ENCODE peak calls at places on chromosomes 13 and 19, in six cellular contexts. B is suprapubic skin, J is transverse colon, W is K562, G is HL-60, Q is GM12878. U is an unnamed sample.

GRCh38 chr13:94073006-94073744 is 406.3 kb downstream of the DCT start:
- DNase-seq in B (no peak), J (no peak), W (no peak), G (no peak), Q (no peak), U (no peak)

GRCh38 chr19:589693-590395 is at the start of gene HCN2:
- DNase-seq in B (no peak), J (no peak), W (peak), G (no peak), Q (no peak), U (no peak)

GRCh38 chr13:40130871-40131636 is 475.6 kb downstream of the COG6 start:
- DNase-seq in B (no peak), J (peak), W (no peak), G (no peak), Q (no peak), U (no peak)

GRCh38 chr13:35714588-35714987 is 238.1 kb upstream of the MAB21L1 start:
- DNase-seq in B (no peak), J (no peak), W (no peak), G (no peak), Q (no peak), U (no peak)

GRCh38 chr19:7869453-7869909 is 4.7 kb downstream of the PRR36 start:
- DNase-seq in B (no peak), J (peak), W (peak), G (peak), Q (no peak), U (peak)

GRCh38 chr19:42152876-42153275 is 20.6 kb upstream of the POU2F2 start:
- DNase-seq in B (no peak), J (no peak), W (no peak), G (no peak), Q (no peak), U (no peak)

GRCh38 chr19:5222821-5223321 is 117.7 kb downstream of the PTPRS start:
- DNase-seq in B (no peak), J (no peak), W (no peak), G (no peak), Q (no peak), U (no peak)

GRCh38 chr19:14139944-14140343 is 3.6 kb upstream of the ASF1B start:
- DNase-seq in B (no peak), J (no peak), W (no peak), G (peak), Q (no peak), U (no peak)

GRCh38 chr13:108924154-108924940 is 294.9 kb downstream of the MYO16 start:
- DNase-seq in B (no peak), J (no peak), W (no peak), G (peak), Q (no peak), U (no peak)

GRCh38 chr19:46604781-46605355 is 3.7 kb downstream of the CALM3 start:
- DNase-seq in B (peak), J (no peak), W (peak), G (no peak), Q (no peak), U (no peak)

GRCh38 chr13:111176421-111176820 is 61.3 kb downstream of the ARHGEF7 start:
- DNase-seq in B (no peak), J (no peak), W (no peak), G (no peak), Q (no peak), U (no peak)

GRCh38 chr19:48239582-48240141 is 16.1 kb downstream of the CARD8 start:
- DNase-seq in B (no peak), J (no peak), W (no peak), G (no peak), Q (no peak), U (no peak)

GRCh38 chr13:101579291-101579802 is 126.9 kb downstream of the ITGBL1 start:
- DNase-seq in B (no peak), J (no peak), W (no peak), G (no peak), Q (no peak), U (no peak)

GRCh38 chr19:49790866-49791265 is 22.2 kb downstream of the FUZ start:
- DNase-seq in B (no peak), J (no peak), W (peak), G (no peak), Q (no peak), U (no peak)

GRCh38 chr13:40562975-40563349 is 103.5 kb downstream of the FOXO1 start:
- DNase-seq in B (no peak), J (no peak), W (no peak), G (peak), Q (no peak), U (no peak)

GRCh38 chr19:8641908-8642547 is 11.6 kb downstream of the NFILZ start:
- DNase-seq in B (no peak), J (no peak), W (peak), G (peak), Q (no peak), U (no peak)

GRCh38 chr13:24271611-24272451 is 37.5 kb upstream of the C1QTNF9 start:
- DNase-seq in B (no peak), J (peak), W (no peak), G (peak), Q (peak), U (peak)

GRCh38 chr13:83878691-83879410 is 3.4 kb downstream of the SLITRK1 start:
- DNase-seq in B (no peak), J (no peak), W (no peak), G (no peak), Q (no peak), U (no peak)

GRCh38 chr19:18814063-18814462 is 17.7 kb upstream of the UPF1 start:
- DNase-seq in B (no peak), J (no peak), W (no peak), G (no peak), Q (no peak), U (no peak)

GRCh38 chr19:3818918-3819317 is 32.7 kb upstream of the MATK start:
- DNase-seq in B (no peak), J (no peak), W (no peak), G (no peak), Q (no peak), U (no peak)

GRCh38 chr13:70183041-70183440 is 74.8 kb upstream of the KLHL1 start:
- DNase-seq in B (no peak), J (no peak), W (no peak), G (no peak), Q (no peak), U (no peak)

GRCh38 chr13:37127706-37128241 is 22.3 kb upstream of the CSNK1A1L start:
- DNase-seq in B (no peak), J (no peak), W (no peak), G (no peak), Q (no peak), U (no peak)

GRCh38 chr13:79353698-79354097 is 52.4 kb downstream of the RBM26 start:
- DNase-seq in B (no peak), J (no peak), W (no peak), G (no peak), Q (no peak), U (no peak)

GRCh38 chr19:3270908-3271307 is 46.4 kb downstream of the CELF5 start:
- DNase-seq in B (no peak), J (no peak), W (peak), G (peak), Q (no peak), U (no peak)

GRCh38 chr19:16235811-16236710 is 38.4 kb downstream of the AP1M1 start:
- DNase-seq in B (no peak), J (no peak), W (peak), G (no peak), Q (no peak), U (no peak)

GRCh38 chr13:102003848-102004570 is 397.8 kb downstream of the FGF14 start:
- DNase-seq in B (no peak), J (no peak), W (no peak), G (no peak), Q (no peak), U (no peak)

GRCh38 chr13:19713186-19713965 is 69.4 kb downstream of the PSPC1 start:
- DNase-seq in B (no peak), J (no peak), W (no peak), G (no peak), Q (peak), U (no peak)

GRCh38 chr19:39212377-39212742 is 8.3 kb upstream of the SYCN start:
- DNase-seq in B (no peak), J (peak), W (peak), G (peak), Q (peak), U (peak)

GRCh38 chr19:29715695-29716581 is 877 bp upstream of the C19orf12 start:
- DNase-seq in B (no peak), J (peak), W (no peak), G (peak), Q (no peak), U (no peak)

GRCh38 chr13:106520205-106521004 is 15.1 kb downstream of the EFNB2 start:
- DNase-seq in B (no peak), J (no peak), W (no peak), G (no peak), Q (no peak), U (no peak)

GRCh38 chr19:16371540-16371986 is 46.9 kb downstream of the KLF2 start:
- DNase-seq in B (no peak), J (peak), W (peak), G (peak), Q (peak), U (peak)

GRCh38 chr13:83950284-83950683 is 68.0 kb upstream of the SLITRK1 start:
- DNase-seq in B (no peak), J (no peak), W (no peak), G (no peak), Q (no peak), U (no peak)

GRCh38 chr13:51520524-51520923 is 63.7 kb upstream of the WDFY2 start:
- DNase-seq in B (no peak), J (no peak), W (no peak), G (peak), Q (no peak), U (no peak)

GRCh38 chr19:30116984-30117555 is 175.0 kb downstream of the URI1 start:
- DNase-seq in B (no peak), J (no peak), W (no peak), G (no peak), Q (no peak), U (no peak)

GRCh38 chr19:49502866-49503581 is 6.8 kb downstream of the RPS11 start:
- DNase-seq in B (no peak), J (peak), W (peak), G (peak), Q (no peak), U (peak)

GRCh38 chr19:49932731-49933131 is 3.4 kb upstream of the NUP62 start:
- DNase-seq in B (no peak), J (no peak), W (no peak), G (no peak), Q (no peak), U (no peak)

GRCh38 chr19:14407889-14408640 is 11.1 kb downstream of the DDX39A start:
- DNase-seq in B (no peak), J (peak), W (peak), G (no peak), Q (no peak), U (peak)

GRCh38 chr19:39692166-39692565 is 12.1 kb upstream of the LGALS14 start:
- DNase-seq in B (no peak), J (no peak), W (no peak), G (no peak), Q (no peak), U (no peak)

GRCh38 chr19:42109896-42110295 is 22.4 kb downstream of the POU2F2 start:
- DNase-seq in B (no peak), J (no peak), W (no peak), G (no peak), Q (no peak), U (no peak)

GRCh38 chr19:34676697-34677385 is at the start of gene SCGB2B2:
- DNase-seq in B (peak), J (no peak), W (no peak), G (peak), Q (peak), U (no peak)

GRCh38 chr13:61648546-61648945 is 232.9 kb upstream of the PCDH20 start:
- DNase-seq in B (no peak), J (no peak), W (no peak), G (no peak), Q (no peak), U (no peak)

GRCh38 chr13:61654501-61654900 is 238.9 kb upstream of the PCDH20 start:
- DNase-seq in B (no peak), J (no peak), W (no peak), G (no peak), Q (no peak), U (no peak)
- H3K27ac ChIP-seq in B (no peak), J (no peak), W (no peak), G (no peak), Q (no peak), U (no peak)

GRCh38 chr13:42076309-42076713 is 27.9 kb downstream of the DGKH start:
- DNase-seq in B (no peak), J (no peak), W (no peak), G (no peak), Q (no peak), U (no peak)

GRCh38 chr13:42078113-42078769 is 29.8 kb downstream of the DGKH start:
- DNase-seq in B (no peak), J (no peak), W (no peak), G (no peak), Q (no peak), U (no peak)

GRCh38 chr13:42073683-42074082 is 25.2 kb downstream of the DGKH start:
- DNase-seq in B (no peak), J (no peak), W (no peak), G (no peak), Q (no peak), U (no peak)

GRCh38 chr13:42071667-42072419 is 23.4 kb downstream of the DGKH start:
- DNase-seq in B (no peak), J (no peak), W (peak), G (peak), Q (no peak), U (no peak)

GRCh38 chr13:42075517-42075916 is 27.1 kb downstream of the DGKH start:
- DNase-seq in B (no peak), J (no peak), W (no peak), G (no peak), Q (no peak), U (no peak)
- TF ChIP-seq POLR2AphosphoS5 in B (no peak), J (no peak), W (no peak), G (no peak), Q (no peak), U (no peak)

GRCh38 chr19:28519218-28519779 is 693.7 kb downstream of the UQCRFS1 start:
- DNase-seq in B (no peak), J (no peak), W (no peak), G (no peak), Q (no peak), U (no peak)

GRCh38 chr19:28519950-28520861 is 692.7 kb downstream of the UQCRFS1 start:
- DNase-seq in B (no peak), J (no peak), W (no peak), G (no peak), Q (no peak), U (no peak)

GRCh38 chr19:28514166-28514565 is 698.8 kb downstream of the UQCRFS1 start:
- DNase-seq in B (no peak), J (no peak), W (no peak), G (no peak), Q (no peak), U (no peak)

GRCh38 chr19:28521169-28521568 is 691.8 kb downstream of the UQCRFS1 start:
- DNase-seq in B (no peak), J (no peak), W (no peak), G (no peak), Q (no peak), U (no peak)

GRCh38 chr19:28516415-28516872 is 696.5 kb downstream of the UQCRFS1 start:
- DNase-seq in B (no peak), J (no peak), W (no peak), G (no peak), Q (no peak), U (no peak)
- H3K27ac ChIP-seq in B (no peak), J (no peak), W (no peak), G (no peak), Q (no peak), U (no peak)

DNA sequence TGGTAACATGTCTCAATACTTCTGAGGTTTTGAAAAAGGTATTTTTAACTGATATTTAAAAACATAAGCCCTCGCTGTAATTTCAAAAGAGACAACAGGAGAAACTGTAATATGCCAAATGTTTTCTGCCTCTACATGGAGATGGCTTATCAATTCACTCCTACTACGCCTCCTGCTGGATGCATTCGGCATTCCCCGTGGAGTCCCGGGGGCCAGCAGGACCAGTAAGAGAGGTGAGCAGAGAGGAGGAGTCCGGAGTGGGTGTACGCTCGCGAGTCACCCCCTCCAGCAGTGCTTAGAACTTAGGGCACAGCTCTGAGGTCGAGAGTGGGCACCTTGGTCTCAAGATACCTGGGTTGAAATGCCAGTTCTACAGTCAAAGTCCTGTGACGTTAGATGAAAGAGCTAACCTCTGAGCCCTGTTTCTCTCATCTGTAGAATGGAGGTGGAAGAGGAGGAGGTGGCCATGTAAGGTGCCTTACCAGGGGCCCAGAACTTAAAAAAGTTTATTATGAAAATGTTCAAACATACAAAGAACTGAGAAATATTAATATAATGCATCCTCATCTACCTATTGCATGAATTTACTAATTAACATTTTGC is 110.2 kb downstream of the STK24 start:
- DNase-seq in B (no peak), J (peak), W (peak), G (no peak), Q (no peak), U (no peak)
- TF ChIP-seq POLR2AphosphoS5 in B (no peak), J (no peak), W (no peak), G (no peak), Q (no peak), U (no peak)

GRCh38 chr13:27635256-27635655 is 13.6 kb downstream of the POLR1D start:
- DNase-seq in B (no peak), J (no peak), W (no peak), G (peak), Q (no peak), U (no peak)

GRCh38 chr13:27636624-27637288 is 15.1 kb downstream of the POLR1D start:
- DNase-seq in B (no peak), J (no peak), W (no peak), G (no peak), Q (no peak), U (no peak)

GRCh38 chr13:27634231-27634630 is 12.5 kb downstream of the POLR1D start:
- DNase-seq in B (no peak), J (no peak), W (no peak), G (no peak), Q (no peak), U (no peak)

GRCh38 chr13:27632648-27633047 is 11.0 kb downstream of the POLR1D start:
- DNase-seq in B (no peak), J (no peak), W (no peak), G (no peak), Q (no peak), U (no peak)

DNA sequence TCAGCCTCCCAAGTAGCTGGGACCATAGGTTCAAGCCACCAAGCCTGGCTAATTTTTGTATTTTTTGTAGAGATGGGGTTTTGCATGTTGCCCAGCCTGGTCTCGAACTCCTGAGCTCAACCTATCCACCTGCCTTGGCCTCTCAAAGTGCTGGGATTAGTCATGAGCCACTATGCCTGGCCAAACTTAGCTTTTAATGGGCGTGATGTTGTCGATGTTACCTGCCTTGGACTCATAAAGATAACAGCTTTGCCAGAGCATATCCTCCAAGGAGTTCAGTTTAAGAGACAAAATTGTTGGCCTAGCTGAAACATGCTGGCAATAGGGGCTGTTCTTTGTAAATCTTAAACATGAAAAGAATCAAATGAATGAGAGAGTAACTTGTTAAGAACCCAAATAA is 13.1 kb downstream of the POLR1D start:
- DNase-seq in B (no peak), J (no peak), W (no peak), G (no peak), Q (no peak), U (no peak)
- H3K27ac ChIP-seq in B (peak), J (no peak), W (no peak), G (no peak), Q (no peak), U (no peak)